ENCODE peak calls at places on chromosomes 7 and 10, in six cellular contexts. M, I, Y, J, G and V are unnamed samples.

GRCh38 chr10:110511734-110512449 is 14.2 kb downstream of the DUSP5 start:
- DNase-seq in I (no peak), G (no peak), M (peak), J (no peak), Y (no peak), V (no peak)

GRCh38 chr7:82376739-82377138 is 66.8 kb downstream of the CACNA2D1 start:
- DNase-seq in J (no peak), G (no peak), Y (no peak), I (no peak), M (no peak), V (no peak)

GRCh38 chr7:23205861-23206510 is 24.1 kb downstream of the NUP42 start:
- DNase-seq in J (peak), I (no peak), M (peak), G (no peak), Y (no peak), V (peak)

GRCh38 chr10:109982123-109982522 is 25.7 kb upstream of the ADD3 start:
- DNase-seq in I (no peak), G (no peak), J (no peak), Y (no peak), M (peak), V (no peak)

GRCh38 chr10:7045891-7046599 is 364.8 kb downstream of the SFMBT2 start:
- DNase-seq in M (no peak), I (no peak), G (no peak), J (no peak), Y (no peak), V (peak)

GRCh38 chr7:27235387-27236052 is 7.1 kb upstream of the EVX1 start:
- DNase-seq in Y (peak), G (no peak), J (peak), I (no peak), M (peak), V (peak)

GRCh38 chr10:6601224-6601805 is 21.2 kb upstream of the PRKCQ start:
- DNase-seq in I (no peak), J (no peak), G (no peak), M (no peak), Y (no peak), V (peak)

GRCh38 chr10:93059975-93060886 is at the start of gene CYP26C1:
- DNase-seq in Y (no peak), G (no peak), J (no peak), M (no peak), I (no peak), V (no peak)

GRCh38 chr10:34789993-34790506 is 25.0 kb downstream of the PARD3 start:
- DNase-seq in J (peak), G (no peak), Y (no peak), I (no peak), M (no peak), V (no peak)

GRCh38 chr7:50349963-50350944 is 45.7 kb downstream of the IKZF1 start:
- DNase-seq in Y (no peak), G (no peak), M (no peak), J (no peak), I (no peak), V (peak)

GRCh38 chr10:31508234-31508633 is 189.2 kb downstream of the ZEB1 start:
- DNase-seq in G (no peak), Y (no peak), I (no peak), J (no peak), M (no peak), V (no peak)

GRCh38 chr7:49774459-49775064 is 1.1 kb downstream of the VWC2 start:
- DNase-seq in J (no peak), Y (peak), I (no peak), M (no peak), G (no peak), V (no peak)

GRCh38 chr7:47241112-47242065 is 340.5 kb downstream of the TNS3 start:
- DNase-seq in J (no peak), G (no peak), M (peak), I (no peak), Y (no peak), V (no peak)

GRCh38 chr7:98286093-98286525 is 4.6 kb downstream of the BRI3 start:
- DNase-seq in I (no peak), Y (no peak), M (peak), G (peak), J (peak), V (no peak)

GRCh38 chr7:66920256-66920655 is 769 bp upstream of the TMEM248 start:
- DNase-seq in I (no peak), Y (no peak), J (no peak), G (no peak), M (no peak), V (no peak)

GRCh38 chr7:95501261-95501816 is 15.6 kb downstream of the ASB4 start:
- DNase-seq in G (no peak), J (no peak), I (no peak), Y (no peak), M (no peak), V (peak)

GRCh38 chr7:140509789-140510188 is 30.5 kb upstream of the MKRN1 start:
- DNase-seq in M (no peak), G (no peak), I (no peak), Y (no peak), J (peak), V (no peak)

GRCh38 chr10:2782265-2782664 is 285.1 kb upstream of the PFKP start:
- DNase-seq in M (no peak), I (no peak), Y (no peak), G (no peak), J (no peak), V (no peak)

GRCh38 chr10:12602557-12602956 is 253.2 kb downstream of the CAMK1D start:
- DNase-seq in J (no peak), Y (no peak), I (no peak), M (no peak), G (no peak), V (no peak)

GRCh38 chr10:30986027-30986672 is 45.5 kb downstream of the ZNF438 start:
- DNase-seq in Y (no peak), G (no peak), M (peak), J (no peak), I (no peak), V (no peak)

GRCh38 chr10:63758080-63758479 is 236.9 kb downstream of the REEP3 start:
- DNase-seq in I (no peak), J (no peak), Y (no peak), G (no peak), M (peak), V (no peak)

GRCh38 chr7:119572132-119572531 is 700.8 kb upstream of the KCND2 start:
- DNase-seq in M (no peak), I (no peak), G (no peak), Y (no peak), J (no peak), V (no peak)

GRCh38 chr7:157464971-157465481 is 128.2 kb downstream of the DNAJB6 start:
- DNase-seq in M (no peak), G (peak), I (no peak), Y (no peak), J (no peak), V (no peak)

GRCh38 chr10:75651452-75651851 is 220.0 kb downstream of the LRMDA start:
- DNase-seq in I (no peak), G (no peak), J (peak), M (no peak), Y (no peak), V (no peak)

GRCh38 chr10:22854935-22855421 is 72.9 kb upstream of the ARMC3 start:
- DNase-seq in I (no peak), J (no peak), G (no peak), M (peak), Y (no peak), V (no peak)
- TF ChIP-seq CTCF in I (no peak), J (no peak), G (no peak), M (peak), Y (no peak), V (no peak)

DNA sequence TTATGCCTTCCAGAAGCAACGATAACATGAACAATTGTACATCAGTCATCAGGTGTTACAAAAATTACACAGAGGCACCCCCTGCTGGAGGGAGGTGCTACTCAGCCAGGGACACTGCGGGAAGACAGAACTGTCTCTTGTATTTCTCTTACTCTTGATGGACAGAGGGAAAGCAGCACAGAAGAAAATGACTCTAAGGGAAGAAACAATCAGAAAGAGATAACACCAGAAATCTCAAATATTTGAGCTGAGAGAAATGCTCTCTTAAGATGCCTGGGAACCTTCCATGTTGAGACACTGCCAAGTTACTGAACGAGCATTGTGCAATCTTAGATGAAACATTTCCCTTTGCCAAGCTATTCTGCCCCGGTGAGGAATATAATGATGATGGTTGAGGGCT is 227.6 kb upstream of the NPSR1 start:
- DNase-seq in G (no peak), M (peak), I (peak), Y (peak), J (peak), V (peak)
- TF ChIP-seq CTCF in G (no peak), M (peak), I (peak), Y (peak), J (peak), V (no peak)

DNA sequence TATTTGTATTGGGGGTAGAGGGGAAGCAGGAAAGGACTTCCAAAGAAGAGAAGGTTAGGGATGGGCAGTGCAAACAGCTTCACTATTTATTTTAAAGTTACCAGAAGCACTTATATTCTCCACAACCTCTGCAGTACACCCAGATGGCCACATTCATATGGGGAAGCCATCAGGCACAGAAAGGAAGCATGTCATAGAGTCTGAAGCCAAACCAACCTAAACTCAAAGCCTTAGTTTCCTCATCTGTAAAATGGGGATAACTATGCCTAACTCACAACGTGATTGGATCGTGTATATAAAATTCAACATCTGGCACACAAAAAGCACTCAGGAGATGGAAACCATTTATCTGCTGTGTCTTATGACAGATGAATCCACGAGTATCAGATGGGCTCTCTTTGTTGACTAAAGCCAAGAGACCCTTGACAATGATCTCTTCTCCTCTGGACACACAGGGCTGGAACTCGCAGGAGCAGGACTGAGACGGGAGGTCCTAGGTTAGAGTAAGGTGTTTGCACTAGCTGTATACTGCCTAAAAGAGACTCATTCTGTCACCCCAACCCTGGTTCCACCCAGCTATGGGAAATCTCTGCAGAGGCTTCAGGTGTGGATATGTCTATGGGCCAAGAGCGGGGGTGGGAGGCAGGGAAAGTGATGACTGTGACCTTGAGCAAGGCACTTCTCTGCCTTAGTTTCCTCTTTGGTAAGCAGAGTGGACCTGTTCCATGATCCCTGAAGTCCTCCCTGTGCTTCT is 1.8 kb downstream of the KIAA1549 start:
- DNase-seq in G (no peak), I (no peak), M (peak), Y (no peak), J (no peak), V (peak)
- TF ChIP-seq CTCF in G (no peak), I (peak), M (peak), Y (peak), J (no peak), V (no peak)

GRCh38 chr10:20418286-20418685 is 478.8 kb downstream of the NEBL start:
- DNase-seq in G (no peak), I (no peak), J (no peak), M (no peak), Y (no peak), V (no peak)

GRCh38 chr10:20417791-20418190 is 479.3 kb downstream of the NEBL start:
- DNase-seq in J (no peak), G (no peak), I (no peak), Y (no peak), M (no peak), V (no peak)

GRCh38 chr10:20415684-20416083 is 481.4 kb downstream of the NEBL start:
- DNase-seq in M (no peak), I (no peak), G (no peak), Y (no peak), J (no peak), V (no peak)
- TF ChIP-seq CTCF in M (no peak), I (no peak), G (no peak), Y (no peak), J (no peak), V (no peak)

GRCh38 chr10:77925410-77925794 is 1.2 kb downstream of the DLG5 start:
- DNase-seq in I (no peak), M (peak), G (no peak), Y (no peak), J (peak), V (no peak)

GRCh38 chr10:77927343-77928256 is 1.0 kb upstream of the DLG5 start:
- DNase-seq in Y (no peak), J (no peak), M (no peak), G (no peak), I (no peak), V (no peak)

GRCh38 chr10:77926566-77927342 is at the start of gene DLG5:
- DNase-seq in G (peak), J (peak), Y (peak), M (peak), I (no peak), V (peak)

GRCh38 chr10:77922551-77923179 is 3.9 kb downstream of the DLG5 start:
- DNase-seq in J (no peak), Y (no peak), M (no peak), I (no peak), G (no peak), V (no peak)

DNA sequence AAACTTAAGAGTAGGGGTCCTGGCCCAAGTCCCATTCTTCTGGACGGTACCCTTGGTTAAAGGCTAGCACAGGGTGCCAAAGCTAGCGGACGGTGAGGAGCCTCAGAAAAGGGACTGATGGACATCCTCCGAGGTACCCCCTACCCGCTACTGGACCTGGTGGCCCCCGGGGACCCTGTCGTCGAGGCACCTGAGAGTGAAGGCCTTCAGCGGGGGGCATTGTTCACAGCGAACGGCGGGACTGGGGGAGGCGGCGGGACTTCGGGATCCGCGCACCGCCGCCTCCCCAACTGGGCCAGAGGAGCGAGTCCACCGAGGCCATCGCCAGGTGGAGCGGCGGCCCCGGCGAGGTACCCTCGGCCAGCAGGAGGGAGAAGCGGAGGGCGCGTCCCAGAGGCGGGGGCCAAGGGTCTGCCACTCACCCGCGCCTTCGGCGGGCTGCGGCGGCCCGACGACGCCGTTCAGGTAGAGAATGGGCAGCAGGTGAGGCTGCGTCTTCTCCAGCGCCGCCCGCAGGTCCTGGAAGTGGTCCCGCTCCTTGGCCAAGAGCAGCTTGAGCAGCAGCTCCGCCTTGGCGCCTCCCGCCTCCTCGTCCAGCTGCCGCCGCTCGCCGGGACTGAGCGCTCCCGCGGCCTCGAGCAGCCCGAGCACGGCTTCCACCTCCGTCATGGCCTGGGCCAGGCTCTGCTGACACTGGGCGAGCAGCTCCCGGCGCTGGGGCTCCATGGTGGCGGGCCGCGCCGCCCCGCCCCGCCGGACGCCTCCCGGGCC is 575 bp downstream of the DLG5 start:
- DNase-seq in J (peak), G (peak), I (no peak), Y (peak), M (peak), V (peak)
- TF ChIP-seq CTCF in J (peak), G (peak), I (no peak), Y (no peak), M (no peak), V (no peak)

GRCh38 chr7:151762501-151763245 is 114.2 kb downstream of the PRKAG2 start:
- DNase-seq in Y (no peak), I (no peak), G (no peak), M (no peak), J (no peak), V (no peak)
- TF ChIP-seq CTCF in Y (no peak), I (no peak), G (no peak), M (no peak), J (no peak), V (no peak)